ENCODE peak calls at places on chromosomes 6 and 20, in seven cellular contexts. Y, R, U, F, Z, Q and C are unnamed samples.

GRCh38 chr20:38196592-38196991 is 31.5 kb upstream of the TGM2 start:
- DNase-seq in F (peak; percentile 80), R (no peak), Q (peak; percentile 84), U (peak; percentile 56), Z (no peak), Y (no peak), C (peak; percentile 58)

GRCh38 chr20:54148947-54149764 is 24.6 kb downstream of the CYP24A1 start:
- DNase-seq in F (no peak), Q (no peak), Y (no peak), R (no peak), Z (peak; percentile 99), U (no peak), C (no peak)

GRCh38 chr6:56954389-56955170 is at the start of gene BEND6:
- DNase-seq in U (peak; percentile 86), Y (peak; percentile 60), F (peak; percentile 64), R (peak; percentile 21), Q (peak; percentile 77), Z (peak; percentile 72), C (peak; percentile 64)

GRCh38 chr20:57947421-57948176 is 237.8 kb upstream of the PMEPA1 start:
- DNase-seq in Q (no peak), Y (no peak), U (no peak), F (no peak), Z (no peak), R (no peak), C (no peak)

GRCh38 chr6:170480045-170480714 is 72.9 kb downstream of the PSMB1 start:
- DNase-seq in Y (no peak), F (no peak), U (no peak), R (no peak), Z (no peak), Q (no peak), C (no peak)

GRCh38 chr20:11849976-11850670 is 67.6 kb upstream of the BTBD3 start:
- DNase-seq in R (peak; percentile 70), U (no peak), Y (no peak), Z (no peak), Q (no peak), F (peak; percentile 92), C (no peak)

GRCh38 chr20:38986663-38987062 is 24.5 kb downstream of the DHX35 start:
- DNase-seq in Z (no peak), Q (no peak), U (no peak), R (no peak), Y (no peak), F (no peak), C (no peak)

GRCh38 chr20:14582855-14583254 is 245.4 kb upstream of the FLRT3 start:
- DNase-seq in U (no peak), F (no peak), Q (no peak), R (no peak), Z (peak; percentile 9), Y (no peak), C (no peak)

GRCh38 chr20:37386505-37387201 is 40.7 kb downstream of the SRC start:
- DNase-seq in R (no peak), U (no peak), F (peak; percentile 82), Z (peak; percentile 13), Q (no peak), Y (peak; percentile 66), C (no peak)

GRCh38 chr6:45773906-45774305 is 241.8 kb downstream of the CLIC5 start:
- DNase-seq in Y (no peak), Q (no peak), U (no peak), F (no peak), R (no peak), Z (no peak), C (no peak)

GRCh38 chr20:63005240-63005861 is 1.4 kb downstream of the BHLHE23 start:
- DNase-seq in Y (peak; percentile 68), Q (no peak), R (no peak), Z (no peak), U (no peak), F (no peak), C (no peak)

GRCh38 chr6:125008261-125008671 is 46.0 kb downstream of the RNF217 start:
- DNase-seq in F (no peak), U (no peak), Q (no peak), R (no peak), Z (peak; percentile 37), Y (no peak), C (no peak)

GRCh38 chr6:163288066-163288465 is 126.5 kb upstream of the QKI start:
- DNase-seq in Q (no peak), Z (no peak), U (no peak), F (no peak), Y (no peak), R (no peak), C (no peak)

GRCh38 chr6:109783245-109783990 is 92.3 kb downstream of the FIG4 start:
- DNase-seq in R (no peak), Y (no peak), Q (no peak), U (peak; percentile 26), Z (no peak), F (no peak), C (no peak)

GRCh38 chr20:15061955-15062354 is 724.5 kb upstream of the FLRT3 start:
- DNase-seq in Q (no peak), Y (no peak), Z (peak; percentile 34), F (no peak), R (no peak), U (no peak), C (no peak)

GRCh38 chr6:25052181-25052580 is 116.4 kb upstream of the RIPOR2 start:
- DNase-seq in Q (no peak), Y (no peak), U (no peak), R (no peak), Z (no peak), F (no peak), C (no peak)

GRCh38 chr6:41446907-41447545 is 99.2 kb upstream of the FOXP4 start:
- DNase-seq in F (no peak), R (no peak), Z (no peak), U (no peak), Y (no peak), Q (no peak), C (no peak)

GRCh38 chr20:43372051-43372450 is 85.6 kb upstream of the SRSF6 start:
- DNase-seq in Q (no peak), F (no peak), U (no peak), Y (no peak), R (no peak), Z (no peak), C (no peak)

GRCh38 chr6:79584332-79584731 is 46.8 kb upstream of the SH3BGRL2 start:
- DNase-seq in U (no peak), Z (no peak), Q (no peak), Y (no peak), R (no peak), F (no peak), C (no peak)

GRCh38 chr6:79589701-79590100 is 41.4 kb upstream of the SH3BGRL2 start:
- DNase-seq in R (no peak), Z (no peak), U (no peak), Q (no peak), F (no peak), Y (no peak), C (no peak)

GRCh38 chr6:79586548-79586947 is 44.6 kb upstream of the SH3BGRL2 start:
- DNase-seq in F (no peak), U (peak; percentile 34), R (no peak), Y (no peak), Q (no peak), Z (peak; percentile 54), C (no peak)
- TF ChIP-seq CTCF in F (peak; percentile 45), U (peak; percentile 29), R (peak; percentile 56), Y (peak; percentile 21), Q (no peak), Z (no peak), C (no peak)

DNA sequence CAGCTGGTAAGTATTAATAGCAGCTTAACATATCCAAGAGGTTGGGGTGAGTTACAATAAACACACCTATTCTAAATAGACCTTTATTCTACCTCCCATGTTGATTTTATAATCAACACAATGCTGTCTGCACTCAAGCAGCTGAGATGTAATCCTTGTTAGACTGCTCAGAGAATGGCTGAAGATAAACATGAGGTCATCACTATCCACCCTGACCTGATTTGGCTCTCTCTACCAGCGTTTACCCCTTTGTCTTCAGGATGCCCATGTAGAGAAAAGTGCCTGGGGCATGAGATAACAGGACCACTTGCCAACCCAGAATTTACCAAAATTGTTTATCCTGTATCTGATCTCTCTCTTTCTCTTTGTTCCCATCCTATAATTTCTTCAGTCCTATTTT is 220.7 kb upstream of the DEFB112 start:
- DNase-seq in U (no peak), R (no peak), Z (no peak), F (no peak), Q (no peak), Y (no peak), C (no peak)
- H3K27ac ChIP-seq in U (no peak overlapping the region), R (no peak overlapping the region), Z (no peak overlapping the region), F (no peak overlapping the region), Q (no peak overlapping the region), Y (no peak overlapping the region), C (no peak overlapping the region)

GRCh38 chr6:105363100-105363754 is 39.7 kb downstream of the PREP start:
- DNase-seq in Y (no peak), Q (no peak), Z (no peak), U (no peak), F (no peak), R (no peak), C (no peak)
- TF ChIP-seq CTCF in Y (no peak), Q (peak; percentile 45), Z (peak; percentile 54), U (no peak), F (peak; percentile 68), R (peak; percentile 72), C (no peak)

GRCh38 chr6:168045141-168045691 is 33.8 kb downstream of the FRMD1 start:
- DNase-seq in R (no peak), F (peak; percentile 40), U (peak; percentile 35), Y (peak; percentile 54), Z (no peak), Q (no peak), C (no peak)
- H3K27ac ChIP-seq in R (no peak overlapping the region), F (no peak overlapping the region), U (no peak overlapping the region), Y (no peak overlapping the region), Z (no peak overlapping the region), Q (peak overlapping the region; percentile 51), C (no peak overlapping the region)

GRCh38 chr20:4195499-4195898 is 180.1 kb upstream of the RNF24 start:
- DNase-seq in Y (no peak), U (peak; percentile 43), Q (no peak), R (no peak), Z (peak; percentile 61), F (no peak), C (no peak)
- TF ChIP-seq CTCF in Y (no peak), U (peak; percentile 64), Q (peak; percentile 34), R (peak; percentile 64), Z (peak; percentile 80), F (peak; percentile 61), C (no peak)

DNA sequence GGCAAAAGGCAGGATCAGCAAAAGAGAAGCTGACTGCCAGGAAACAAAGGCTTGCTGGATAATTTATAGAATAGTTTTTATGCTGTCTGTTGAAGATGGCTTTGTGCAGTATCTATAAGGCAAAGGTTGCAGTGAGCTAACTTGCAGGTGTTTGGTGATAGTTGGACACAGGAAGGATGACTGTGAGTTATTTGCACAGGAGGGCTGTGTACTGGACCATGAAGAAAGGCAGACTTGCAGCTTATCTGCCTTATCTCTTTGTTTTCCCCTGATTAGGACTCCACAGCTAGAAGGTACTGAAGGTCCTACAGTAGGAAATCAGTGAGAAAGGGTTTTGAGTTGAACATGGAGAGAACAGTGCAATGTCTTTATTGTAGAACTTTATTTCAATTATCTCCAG is 2.1 kb downstream of the BTN1A1 start:
- DNase-seq in U (no peak), Z (no peak), F (no peak), Y (no peak), Q (no peak), R (no peak), C (no peak)
- H3K27ac ChIP-seq in U (no peak overlapping the region), Z (no peak overlapping the region), F (no peak overlapping the region), Y (no peak overlapping the region), Q (no peak overlapping the region), R (no peak overlapping the region), C (no peak overlapping the region)

GRCh38 chr20:55415567-55416142 is 589.7 kb downstream of the CBLN4 start:
- DNase-seq in F (no peak), Q (no peak), R (no peak), Z (peak; percentile 13), U (no peak), Y (no peak), C (no peak)
- TF ChIP-seq CTCF in F (peak; percentile 99), Q (peak; percentile 39), R (peak; percentile 73), Z (peak; percentile 17), U (no peak), Y (no peak), C (peak; percentile 20)